ENCODE peak calls at places on chromosomes 7 and 10, in four cellular contexts. A, Z, E and Q are unnamed samples.

GRCh38 chr10:85542149-85542548 is 824.4 kb downstream of the GRID1 start:
- DNase-seq in Z (no peak), E (no peak), A (no peak), Q (no peak)

GRCh38 chr7:152643979-152644559 is 31.9 kb downstream of the XRCC2 start:
- DNase-seq in E (no peak), Z (no peak), A (no peak), Q (no peak)

GRCh38 chr10:127989481-127989964 is 82.6 kb downstream of the PTPRE start:
- DNase-seq in A (no peak), Z (no peak), E (no peak), Q (no peak)

GRCh38 chr10:17989908-17990767 is 38.4 kb downstream of the SLC39A12 start:
- DNase-seq in A (peak), E (no peak), Z (no peak), Q (no peak)

GRCh38 chr7:102840404-102840803 is 72.4 kb upstream of the LRRC17 start:
- DNase-seq in Z (no peak), E (no peak), A (no peak), Q (no peak)

GRCh38 chr7:5541087-5541992 is 117.7 kb upstream of the TNRC18 start:
- DNase-seq in E (no peak), Z (no peak), A (no peak), Q (no peak)

GRCh38 chr7:66697451-66698438 is 42.8 kb upstream of the RABGEF1 start:
- DNase-seq in Z (no peak), A (no peak), E (peak), Q (no peak)

GRCh38 chr7:101161692-101162461 is 3.5 kb downstream of the VGF start:
- DNase-seq in Z (no peak), E (no peak), A (no peak), Q (no peak)

GRCh38 chr10:17226891-17227303 is 1.1 kb upstream of the VIM start:
- DNase-seq in A (no peak), E (no peak), Z (no peak), Q (no peak)

GRCh38 chr10:29948971-29949370 is 110.4 kb downstream of the JCAD start:
- DNase-seq in E (no peak), A (no peak), Z (no peak), Q (peak)

GRCh38 chr10:87850742-87851205 is 12.6 kb downstream of the KLLN start:
- DNase-seq in Z (peak), A (no peak), E (peak), Q (peak)

GRCh38 chr10:30818010-30818660 is 188.6 kb upstream of the LYZL2 start:
- DNase-seq in A (no peak), E (peak), Z (peak), Q (peak)

GRCh38 chr7:84047085-84047484 is 147.5 kb downstream of the SEMA3A start:
- DNase-seq in Z (no peak), E (no peak), A (no peak), Q (no peak)

GRCh38 chr10:122746408-122746807 is 46.8 kb upstream of the C10orf120 start:
- DNase-seq in A (no peak), Z (no peak), E (no peak), Q (no peak)

GRCh38 chr7:38025815-38026214 is 105.4 kb downstream of the EPDR1 start:
- DNase-seq in Z (no peak), E (no peak), A (no peak), Q (no peak)

GRCh38 chr7:74026406-74027123 is 1.4 kb upstream of the ELN start:
- DNase-seq in A (peak), Z (peak), E (peak), Q (peak)

GRCh38 chr7:56091591-56091990 is 1.2 kb downstream of the PHKG1 start:
- DNase-seq in E (peak), Z (peak), A (no peak), Q (no peak)

GRCh38 chr10:74775099-74775498 is 51.3 kb upstream of the KAT6B start:
- DNase-seq in A (no peak), Z (no peak), E (no peak), Q (no peak)

GRCh38 chr7:139734395-139734794 is 43.4 kb downstream of the HIPK2 start:
- DNase-seq in Z (peak), A (no peak), E (peak), Q (no peak)

GRCh38 chr10:23693398-23693797 is 254.5 kb downstream of the OTUD1 start:
- DNase-seq in E (no peak), A (no peak), Z (no peak), Q (peak)
- TF ChIP-seq CTCF in E (no peak), A (no peak), Z (no peak), Q (no peak)

DNA sequence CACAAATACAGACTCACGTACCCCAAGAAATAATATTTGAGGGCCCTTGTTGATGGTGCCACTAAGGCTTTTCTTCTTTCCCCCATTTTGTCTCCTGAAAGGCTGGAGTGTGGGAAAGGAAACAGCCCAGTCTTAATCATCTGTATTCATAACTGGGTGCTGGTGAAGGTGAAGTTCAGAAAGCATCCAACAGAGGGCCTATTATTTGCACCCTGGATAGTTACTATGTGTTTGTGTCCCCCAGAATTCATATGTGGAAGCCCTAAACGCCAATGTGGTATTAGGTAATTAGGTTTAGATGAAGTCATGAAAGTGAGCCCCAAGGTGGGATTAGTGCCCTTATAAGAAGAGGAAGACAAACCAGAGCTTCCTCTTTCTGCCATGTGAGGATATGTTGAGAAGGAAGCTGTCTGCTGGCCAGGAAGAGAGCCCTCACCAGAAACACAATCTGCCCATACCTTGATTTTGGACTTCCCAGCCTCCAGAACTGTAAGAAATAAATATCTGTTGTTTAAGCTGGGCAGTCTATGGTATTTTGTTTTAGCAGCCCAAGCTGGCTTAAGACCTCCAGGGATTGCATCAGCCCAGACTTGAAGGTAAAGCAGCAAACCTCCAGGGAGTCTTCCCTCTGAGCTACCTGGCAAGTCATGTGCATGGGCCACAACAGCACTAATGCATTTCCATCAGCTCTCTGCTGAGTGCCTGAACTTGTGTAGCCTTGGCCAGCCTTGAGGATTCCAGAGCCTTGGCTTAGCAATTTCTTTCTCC is 90.0 kb upstream of the ADRB1 start:
- DNase-seq in Z (no peak), A (no peak), E (no peak), Q (no peak)
- TF ChIP-seq CTCF in Z (no peak), A (peak), E (no peak), Q (no peak)

GRCh38 chr7:26091933-26092332 is 60.1 kb upstream of the NFE2L3 start:
- DNase-seq in Z (no peak), A (no peak), E (no peak), Q (peak)
- TF ChIP-seq CTCF in Z (no peak), A (peak), E (no peak), Q (peak)

GRCh38 chr7:97064972-97065587 is 40.4 kb upstream of the DLX5 start:
- DNase-seq in E (peak), Z (no peak), A (peak), Q (peak)
- TF ChIP-seq CTCF in E (peak), Z (peak), A (peak), Q (no peak)

GRCh38 chr7:113394856-113395255 is 276.5 kb upstream of the SMIM30 start:
- DNase-seq in A (no peak), E (no peak), Z (no peak), Q (no peak)
- TF ChIP-seq CTCF in A (no peak), E (no peak), Z (no peak), Q (no peak)

GRCh38 chr10:46297406-46298204 is 10.8 kb downstream of the ANTXRL start:
- DNase-seq in A (no peak), E (no peak), Z (no peak), Q (no peak)
- TF ChIP-seq CTCF in A (peak), E (no peak), Z (no peak), Q (no peak)

GRCh38 chr7:149851449-149851848 is 13.3 kb downstream of the ZNF862 start:
- DNase-seq in A (no peak), E (no peak), Z (no peak), Q (no peak)

GRCh38 chr7:149850007-149850594 is 11.9 kb downstream of the ZNF862 start:
- DNase-seq in E (no peak), A (no peak), Z (no peak), Q (no peak)

GRCh38 chr7:149850716-149851115 is 12.5 kb downstream of the ZNF862 start:
- DNase-seq in E (no peak), A (no peak), Z (no peak), Q (no peak)

GRCh38 chr7:149846436-149847046 is 8.4 kb downstream of the ZNF862 start:
- DNase-seq in E (no peak), Z (no peak), A (no peak), Q (no peak)

GRCh38 chr7:149849174-149849573 is 11.0 kb downstream of the ZNF862 start:
- DNase-seq in E (no peak), Z (no peak), A (no peak), Q (no peak)
- TF ChIP-seq CTCF in E (no peak), Z (no peak), A (peak), Q (no peak)

DNA sequence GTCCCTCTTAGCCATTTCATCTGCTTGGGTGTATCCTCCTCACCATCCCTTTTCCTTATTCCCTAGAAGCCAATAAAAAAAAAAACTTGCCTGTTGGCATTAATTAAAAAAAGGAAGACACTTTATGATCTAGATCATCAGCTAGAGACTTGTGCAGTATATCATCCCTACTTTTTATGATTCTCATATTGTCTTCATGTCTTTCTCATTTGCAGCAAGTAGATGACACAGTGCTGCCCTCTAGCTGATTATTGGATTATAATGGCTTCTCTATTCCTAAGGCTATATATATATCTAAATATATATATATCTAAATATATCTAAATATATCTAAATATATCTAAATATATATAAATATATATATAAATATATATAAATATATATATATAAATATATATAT is 272.4 kb upstream of the LRGUK start:
- DNase-seq in A (peak), E (no peak), Z (no peak), Q (peak)
- TF ChIP-seq CTCF in A (peak), E (peak), Z (no peak), Q (no peak)

DNA sequence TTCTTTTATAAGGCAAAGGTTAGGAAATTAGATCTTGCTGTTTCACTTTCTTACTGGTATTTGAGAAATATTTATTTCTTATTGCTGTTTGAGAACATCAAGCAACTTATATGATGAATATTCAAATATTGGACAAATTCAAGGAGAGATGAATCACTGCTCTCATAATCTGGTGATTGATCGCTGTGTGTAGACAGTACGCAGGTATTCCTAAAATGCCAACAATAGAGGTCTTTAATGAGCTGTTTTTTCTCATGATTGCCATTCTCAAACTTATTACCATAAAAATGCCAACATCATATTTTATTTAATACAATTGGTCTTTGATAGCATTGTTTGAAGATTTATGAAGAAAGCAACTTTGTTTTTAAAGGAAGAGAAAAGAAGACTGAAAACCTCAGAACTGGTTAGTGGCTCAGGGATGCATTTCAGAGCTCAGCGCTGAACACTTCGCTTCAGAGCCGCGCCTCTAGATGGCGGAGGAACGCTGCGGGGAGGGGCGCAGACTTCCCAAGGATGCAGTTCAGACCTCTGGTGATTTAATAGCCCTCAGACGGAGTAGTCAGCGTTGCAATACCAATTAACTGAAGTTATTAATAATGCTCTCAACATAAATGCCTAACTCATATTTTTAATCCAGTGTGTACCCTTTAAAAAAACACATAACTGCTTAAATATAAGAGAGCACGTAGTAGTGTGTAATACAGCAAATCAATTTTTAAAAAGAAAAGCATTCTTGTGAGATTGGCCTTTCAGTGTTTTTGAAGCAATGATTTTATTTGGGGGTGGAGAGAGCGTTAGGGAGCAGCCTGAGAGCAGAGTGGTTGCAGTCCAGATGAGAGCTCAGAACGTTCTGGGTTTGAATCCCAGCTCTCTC is 38.5 kb upstream of the STEAP4 start:
- DNase-seq in A (peak), E (peak), Z (no peak), Q (peak)
- TF ChIP-seq CTCF in A (peak), E (peak), Z (no peak), Q (peak)